ENCODE peak calls at places on chromosome 18, in seven cellular contexts. L is K562, W is HCT116, Q is H1, K is GM12878, D is SK-N-SH, N is HepG2. V is an unnamed sample.

GRCh38 chr18:55485666-55486065 is 102.3 kb downstream of the TCF4 start:
- DNase-seq in Q (no peak), N (no peak), D (no peak), W (no peak), K (no peak), L (no peak), V (no peak)

GRCh38 chr18:57150828-57151227 is 3.9 kb downstream of the BOD1L2 start:
- DNase-seq in N (no peak), Q (peak), W (no peak), K (no peak), D (peak), L (no peak), V (no peak)

GRCh38 chr18:55334875-55335274 is 253.1 kb downstream of the TCF4 start:
- DNase-seq in D (no peak), Q (no peak), L (no peak), N (no peak), W (no peak), K (no peak), V (no peak)

GRCh38 chr18:45958730-45959129 is 8.4 kb downstream of the EPG5 start:
- DNase-seq in Q (no peak), N (no peak), W (no peak), D (no peak), K (no peak), L (no peak), V (no peak)

GRCh38 chr18:49321800-49322461 is 138.5 kb downstream of the DYM start:
- DNase-seq in Q (no peak), W (no peak), K (no peak), L (no peak), N (no peak), D (no peak), V (no peak)

GRCh38 chr18:64202836-64203235 is 53.9 kb upstream of the LINC00305 start:
- DNase-seq in D (no peak), L (no peak), N (no peak), K (no peak), W (no peak), Q (no peak), V (no peak)

GRCh38 chr18:67219821-67220220 is 296.7 kb downstream of the DSEL start:
- DNase-seq in N (no peak), Q (no peak), K (no peak), L (no peak), D (no peak), W (no peak), V (no peak)

GRCh38 chr18:59416818-59417217 is 57.8 kb upstream of the LMAN1 start:
- DNase-seq in N (no peak), W (no peak), K (no peak), D (no peak), Q (no peak), L (no peak), V (peak)

GRCh38 chr18:57898506-57899124 is 95.5 kb upstream of the ATP8B1 start:
- DNase-seq in K (no peak), Q (no peak), D (no peak), N (no peak), W (no peak), L (no peak), V (no peak)

GRCh38 chr18:12593861-12594260 is 64.0 kb downstream of the SPIRE1 start:
- DNase-seq in D (no peak), N (no peak), Q (no peak), L (no peak), W (no peak), K (no peak), V (no peak)

GRCh38 chr18:24270937-24271380 is 126.7 kb downstream of the OSBPL1A start:
- DNase-seq in K (no peak), W (no peak), D (no peak), N (no peak), Q (no peak), L (no peak), V (no peak)

GRCh38 chr18:26133652-26134051 is at the start of gene PSMA8:
- DNase-seq in W (no peak), D (no peak), L (no peak), K (no peak), N (no peak), Q (peak), V (no peak)

GRCh38 chr18:74509856-74510769 is 13.9 kb downstream of the CNDP2 start:
- DNase-seq in Q (no peak), L (no peak), K (no peak), W (no peak), N (no peak), D (no peak), V (no peak)
- TF ChIP-seq JUND in Q (no peak), L (no peak), K (no peak), W (no peak), N (no peak), D (no peak), V (no peak)

GRCh38 chr18:32048507-32049091 is 30.0 kb downstream of the RNF125 start:
- DNase-seq in W (no peak), K (peak), D (no peak), N (peak), Q (no peak), L (no peak), V (no peak)

GRCh38 chr18:32049393-32050161 is 31.0 kb downstream of the RNF125 start:
- DNase-seq in N (no peak), Q (no peak), W (no peak), L (no peak), D (no peak), K (no peak), V (peak)
- TF ChIP-seq JUND in N (no peak), Q (no peak), W (no peak), L (peak), D (no peak), K (no peak), V (no peak)

DNA sequence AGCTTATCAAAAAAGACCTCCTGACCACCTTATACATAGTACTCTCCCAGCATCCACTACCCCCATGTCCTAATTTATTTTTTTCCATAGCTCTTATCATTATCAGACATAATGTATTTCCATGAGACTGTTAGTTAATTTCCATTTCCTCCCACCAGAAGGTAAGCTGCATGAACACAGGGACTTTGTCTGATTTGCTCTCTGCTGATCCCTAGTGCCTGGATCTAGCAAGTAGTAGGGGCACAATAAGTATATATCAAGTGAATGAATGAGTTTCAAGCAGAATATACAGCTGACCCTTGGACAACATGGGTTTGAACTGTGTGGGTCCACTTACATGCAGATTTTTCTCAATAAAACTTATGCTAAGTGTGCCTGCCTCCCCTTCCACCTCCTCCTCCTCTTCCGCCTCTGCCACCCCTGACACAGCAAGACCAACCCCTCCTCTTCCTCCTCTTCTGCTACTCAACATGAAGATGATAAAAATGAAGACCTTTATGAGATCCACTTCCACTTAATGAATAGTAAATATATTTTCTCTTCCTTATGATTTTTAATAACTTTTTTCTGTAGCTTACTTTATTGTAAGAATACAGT is 53.8 kb downstream of the CTAGE1 start:
- DNase-seq in L (no peak), Q (no peak), D (no peak), W (no peak), N (no peak), K (no peak), V (no peak)
- TF ChIP-seq JUND in L (no peak), Q (no peak), D (no peak), W (no peak), N (no peak), K (no peak), V (no peak)

DNA sequence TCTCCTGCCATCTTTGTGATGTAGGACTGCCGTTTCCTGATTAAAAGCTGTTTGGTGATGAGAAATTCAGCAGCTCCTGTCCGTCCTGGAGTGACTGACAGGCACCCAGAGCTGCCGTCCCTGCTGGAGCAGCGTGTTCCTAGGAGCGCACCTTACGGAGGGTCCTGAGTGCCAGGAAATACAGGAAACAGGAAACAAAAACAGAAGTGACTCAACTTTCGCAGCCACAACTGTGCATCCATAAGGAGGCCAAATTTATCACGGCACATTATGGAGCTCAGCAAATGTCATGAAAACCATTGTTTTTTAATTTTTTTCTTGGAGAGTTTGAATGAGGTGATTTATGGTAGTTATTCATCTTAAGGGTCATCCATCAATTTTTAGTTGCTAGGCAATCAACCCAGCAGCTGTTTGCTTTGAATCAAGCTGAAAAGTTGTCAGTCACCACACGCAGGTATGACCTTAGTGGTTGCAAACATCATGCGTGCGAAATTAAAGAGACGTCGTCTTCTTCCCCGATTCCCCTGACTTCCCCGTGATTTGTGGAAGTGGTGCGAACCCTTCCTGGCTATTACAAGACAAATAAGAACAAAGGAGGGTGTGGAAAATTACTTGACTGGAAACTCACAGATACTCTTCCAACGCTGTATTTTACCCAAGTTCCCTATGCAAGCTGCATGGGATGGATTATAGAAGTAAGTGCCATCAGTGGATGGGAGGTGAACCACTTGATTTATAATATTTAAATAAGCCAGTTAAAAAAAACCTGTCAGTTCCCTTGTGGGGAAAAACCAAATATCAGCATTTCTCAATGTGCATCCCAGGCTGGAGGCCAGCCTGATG is 19.8 kb downstream of the TSHZ1 start:
- DNase-seq in L (no peak), K (no peak), N (no peak), Q (no peak), D (no peak), W (no peak), V (no peak)
- TF ChIP-seq JUND in L (no peak), K (no peak), N (no peak), Q (no peak), D (no peak), W (no peak), V (no peak)

GRCh38 chr18:1488957-1489356 is 584.3 kb downstream of the ADCYAP1 start:
- DNase-seq in D (no peak), K (no peak), L (no peak), Q (no peak), N (no peak), W (no peak), V (no peak)
- TF ChIP-seq JUND in D (no peak), K (no peak), L (no peak), Q (no peak), N (no peak), W (no peak), V (no peak)

GRCh38 chr18:808086-808485 is 4.0 kb downstream of the YES1 start:
- DNase-seq in D (no peak), L (no peak), Q (no peak), K (no peak), W (no peak), N (no peak), V (no peak)
- TF ChIP-seq JUND in D (no peak), L (no peak), Q (no peak), K (no peak), W (no peak), N (no peak), V (no peak)

GRCh38 chr18:75624836-75625235 is 197.3 kb upstream of the SMIM21 start:
- DNase-seq in D (no peak), N (no peak), K (no peak), Q (no peak), W (no peak), L (no peak), V (no peak)
- TF ChIP-seq JUND in D (no peak), N (no peak), K (no peak), Q (no peak), W (no peak), L (no peak), V (no peak)

DNA sequence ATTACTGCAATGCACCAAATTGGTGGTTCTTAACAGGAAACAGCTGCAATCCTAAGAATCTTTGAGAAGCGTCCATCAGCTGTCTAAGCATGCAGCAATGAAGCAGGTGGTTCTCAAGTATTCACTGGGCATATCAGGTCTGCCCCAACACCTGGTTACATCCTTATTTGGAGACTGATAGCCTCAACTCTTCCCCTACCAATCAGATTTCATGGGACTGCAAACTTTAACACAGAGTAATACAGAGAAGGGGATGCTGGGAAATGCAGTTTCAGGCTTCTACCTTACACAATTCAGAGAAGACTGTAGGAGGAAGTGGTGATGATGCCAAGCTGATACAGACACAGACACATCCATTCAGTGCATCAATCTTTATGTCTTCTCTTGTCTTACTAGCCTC is 240.5 kb downstream of the BCL2 start:
- DNase-seq in N (no peak), Q (no peak), D (no peak), W (peak), L (no peak), K (peak), V (no peak)
- TF ChIP-seq JUND in N (no peak), Q (no peak), D (no peak), W (no peak), L (no peak), K (no peak), V (no peak)

V was measured in T47D.